ENCODE peak calls at places on chromosomes 7 and 10, in eight cellular contexts. G, F, W, I, D, T, Q and O are unnamed samples.

GRCh38 chr7:29989257-29989995 is at the start of gene SCRN1:
- DNase-seq in G (no peak), F (peak), W (no peak), I (peak), D (peak), T (peak), Q (peak), O (peak)

GRCh38 chr10:93334901-93335312 is 147.2 kb downstream of the MYOF start:
- DNase-seq in G (no peak), F (no peak), W (no peak), I (peak), D (peak), T (no peak), Q (no peak), O (peak)

GRCh38 chr7:137717811-137718271 is 128.9 kb downstream of the DGKI start:
- DNase-seq in G (no peak), F (no peak), W (peak), I (peak), D (peak), T (peak), Q (peak), O (no peak)

GRCh38 chr10:76643465-76643864 is 994.1 kb downstream of the KCNMA1 start:
- DNase-seq in G (no peak), F (peak), W (no peak), I (no peak), D (no peak), T (no peak), Q (no peak), O (no peak)

GRCh38 chr7:142711722-142712616 is 37.3 kb upstream of the PRSS1 start:
- DNase-seq in G (peak), F (no peak), W (peak), I (peak), D (peak), T (peak), Q (no peak), O (peak)

GRCh38 chr10:109899578-109900355 is 23.5 kb downstream of the XPNPEP1 start:
- DNase-seq in G (no peak), F (no peak), W (peak), I (no peak), D (peak), T (no peak), Q (no peak), O (no peak)

GRCh38 chr10:2936816-2937215 is 130.5 kb upstream of the PFKP start:
- DNase-seq in G (no peak), F (no peak), W (peak), I (no peak), D (peak), T (no peak), Q (no peak), O (no peak)

GRCh38 chr10:77844713-77845454 is 81.7 kb downstream of the DLG5 start:
- DNase-seq in G (no peak), F (no peak), W (peak), I (peak), D (peak), T (no peak), Q (no peak), O (no peak)

GRCh38 chr10:77501152-77501845 is 136.3 kb downstream of the KCNMA1 start:
- DNase-seq in G (no peak), F (no peak), W (peak), I (no peak), D (peak), T (peak), Q (peak), O (no peak)

GRCh38 chr7:100978300-100978699 is 8.9 kb downstream of the MUC12 start:
- DNase-seq in G (no peak), F (no peak), W (no peak), I (no peak), D (no peak), T (no peak), Q (no peak), O (no peak)

GRCh38 chr7:104208421-104208780 is 588 bp upstream of the ORC5 start:
- DNase-seq in G (no peak), F (no peak), W (no peak), I (no peak), D (no peak), T (no peak), Q (no peak), O (no peak)

GRCh38 chr10:775245-776075 is 86.0 kb upstream of the DIP2C start:
- DNase-seq in G (no peak), F (no peak), W (peak), I (no peak), D (peak), T (no peak), Q (no peak), O (no peak)

GRCh38 chr7:120867932-120868331 is 10.0 kb upstream of the TSPAN12 start:
- DNase-seq in G (no peak), F (no peak), W (no peak), I (no peak), D (no peak), T (no peak), Q (no peak), O (no peak)

GRCh38 chr7:40584667-40585433 is 450.0 kb downstream of the SUGCT start:
- DNase-seq in G (no peak), F (no peak), W (no peak), I (no peak), D (no peak), T (no peak), Q (no peak), O (no peak)